ENCODE peak calls at places on chromosomes 5 and 9, in eight cellular contexts. M is fibroblast of pulmonary artery, J is lung, I is brain microvascular endothelial cell, R is RWPE2, E is GM13977, T is GM12878, Q is B cell. L is an unnamed sample.

GRCh38 chr5:32365623-32366022 is 52.9 kb upstream of the MTMR12 start:
- DNase-seq in M (no peak), T (no peak), E (no peak), I (no peak), R (no peak), Q (no peak), J (no peak), L (no peak)

GRCh38 chr5:88235828-88236227 is 32.8 kb downstream of the TMEM161B start:
- DNase-seq in J (no peak), R (no peak), E (no peak), T (no peak), I (no peak), M (no peak), Q (no peak), L (no peak)

GRCh38 chr9:71364196-71364955 is 243.0 kb upstream of the TRPM3 start:
- DNase-seq in T (no peak), E (no peak), Q (no peak), J (no peak), R (no peak), I (no peak), M (no peak), L (no peak)

GRCh38 chr5:77366717-77367500 is 125.2 kb downstream of the WDR41 start:
- DNase-seq in T (no peak), M (no peak), I (no peak), E (no peak), Q (no peak), R (no peak), J (no peak), L (no peak)

GRCh38 chr5:148910216-148910615 is 83.8 kb downstream of the ADRB2 start:
- DNase-seq in R (no peak), Q (no peak), E (no peak), M (no peak), J (no peak), I (no peak), T (no peak), L (no peak)

GRCh38 chr9:125949721-125950465 is 202.7 kb downstream of the PBX3 start:
- DNase-seq in R (no peak), M (no peak), E (no peak), I (no peak), Q (no peak), J (no peak), T (no peak), L (no peak)

GRCh38 chr5:34756781-34757624 is 82.0 kb upstream of the TTC23L start:
- DNase-seq in T (no peak), M (no peak), R (no peak), E (no peak), J (no peak), Q (no peak), I (no peak), L (no peak)

GRCh38 chr9:114305189-114305555 is 17.7 kb upstream of the ORM1 start:
- DNase-seq in T (no peak), R (no peak), Q (no peak), E (no peak), J (no peak), I (no peak), M (no peak), L (no peak)

GRCh38 chr9:29393064-29393463 is 1819.8 kb upstream of the C9orf72 start:
- DNase-seq in M (peak), J (no peak), I (no peak), E (no peak), T (no peak), Q (no peak), R (no peak), L (peak)

GRCh38 chr9:115204827-115205506 is 87.0 kb upstream of the TNC start:
- DNase-seq in R (no peak), E (peak), T (no peak), I (peak), Q (no peak), M (peak), J (no peak), L (peak)

GRCh38 chr5:6636293-6636692 is 3.1 kb downstream of the SRD5A1 start:
- DNase-seq in J (peak), T (no peak), Q (no peak), I (no peak), R (no peak), E (no peak), M (no peak), L (peak)

GRCh38 chr9:131361202-131361833 is 32.6 kb upstream of the PRRC2B start:
- DNase-seq in Q (peak), R (no peak), M (no peak), E (no peak), I (no peak), T (no peak), J (peak), L (peak)

GRCh38 chr9:8961186-8961666 is 1161.6 kb upstream of the DMAC1 start:
- DNase-seq in T (no peak), E (no peak), R (no peak), I (no peak), M (no peak), Q (no peak), J (peak), L (peak)

GRCh38 chr5:150765019-150765788 is 6.4 kb upstream of the DCTN4 start:
- DNase-seq in R (no peak), Q (no peak), T (no peak), E (no peak), I (no peak), J (no peak), M (no peak), L (no peak)

GRCh38 chr5:179153341-179153901 is 93.2 kb downstream of the ZNF354C start:
- DNase-seq in T (no peak), Q (no peak), M (no peak), E (no peak), R (peak), J (no peak), I (no peak), L (no peak)

GRCh38 chr9:125405938-125406811 is 144.5 kb downstream of the GAPVD1 start:
- DNase-seq in E (no peak), J (no peak), M (peak), R (no peak), Q (no peak), I (peak), T (no peak), L (peak)

GRCh38 chr5:159316519-159317383 is 13.5 kb downstream of the IL12B start:
- DNase-seq in J (no peak), I (peak), E (peak), T (no peak), M (peak), Q (peak), R (no peak), L (peak)

GRCh38 chr9:20271723-20272122 is 350.6 kb downstream of the MLLT3 start:
- DNase-seq in T (no peak), I (no peak), R (no peak), Q (no peak), J (no peak), E (no peak), M (no peak), L (no peak)

GRCh38 chr5:56273376-56274005 is 40.4 kb upstream of the ANKRD55 start:
- DNase-seq in E (no peak), R (no peak), M (no peak), T (no peak), Q (no peak), J (no peak), I (no peak), L (no peak)

GRCh38 chr5:34487202-34487879 is 168.8 kb upstream of the RAI14 start:
- DNase-seq in J (peak), M (peak), T (no peak), R (no peak), E (no peak), I (peak), Q (no peak), L (peak)

GRCh38 chr9:89093201-89093600 is 85.4 kb downstream of the SHC3 start:
- DNase-seq in Q (no peak), R (no peak), M (no peak), J (no peak), T (no peak), I (no peak), E (no peak), L (no peak)

GRCh38 chr9:89095755-89096154 is 82.9 kb downstream of the SHC3 start:
- DNase-seq in J (no peak), R (no peak), E (no peak), M (no peak), Q (no peak), I (no peak), T (no peak), L (no peak)

GRCh38 chr9:89097219-89097618 is 81.4 kb downstream of the SHC3 start:
- DNase-seq in T (no peak), M (no peak), R (no peak), I (no peak), J (no peak), Q (no peak), E (no peak), L (no peak)

DNA sequence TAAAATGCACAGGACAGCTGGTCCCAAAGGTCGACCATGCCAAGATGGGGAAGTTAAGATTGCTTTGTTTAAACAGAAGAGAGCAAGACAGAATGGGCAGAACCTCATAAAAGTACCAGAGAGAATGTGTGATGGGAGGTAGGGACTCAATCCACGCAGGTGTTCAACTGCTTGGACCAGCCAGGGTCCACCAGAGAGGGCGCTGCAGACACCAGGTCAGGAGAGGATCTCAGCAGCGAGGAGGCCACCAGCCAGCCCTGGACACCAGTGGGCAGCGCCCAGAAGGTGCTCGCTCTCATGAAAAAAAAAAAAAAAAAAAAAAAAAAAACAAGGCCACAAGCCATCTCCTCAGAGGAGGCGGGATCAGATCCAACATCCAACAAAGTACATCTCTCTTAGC is 81.8 kb downstream of the SHC3 start:
- DNase-seq in I (no peak), J (no peak), M (no peak), R (no peak), E (no peak), T (no peak), Q (no peak), L (no peak)
- TF ChIP-seq CTCF in I (peak), J (no peak), M (no peak), R (no peak), E (no peak), T (no peak), Q (no peak), L (no peak)

GRCh38 chr5:59496524-59497134 is 396.9 kb downstream of the PDE4D start:
- DNase-seq in R (peak), J (no peak), T (no peak), Q (peak), E (no peak), M (peak), I (no peak), L (peak)
- TF ChIP-seq CTCF in R (peak), J (no peak), T (peak), Q (peak), E (peak), M (peak), I (peak), L (peak)

DNA sequence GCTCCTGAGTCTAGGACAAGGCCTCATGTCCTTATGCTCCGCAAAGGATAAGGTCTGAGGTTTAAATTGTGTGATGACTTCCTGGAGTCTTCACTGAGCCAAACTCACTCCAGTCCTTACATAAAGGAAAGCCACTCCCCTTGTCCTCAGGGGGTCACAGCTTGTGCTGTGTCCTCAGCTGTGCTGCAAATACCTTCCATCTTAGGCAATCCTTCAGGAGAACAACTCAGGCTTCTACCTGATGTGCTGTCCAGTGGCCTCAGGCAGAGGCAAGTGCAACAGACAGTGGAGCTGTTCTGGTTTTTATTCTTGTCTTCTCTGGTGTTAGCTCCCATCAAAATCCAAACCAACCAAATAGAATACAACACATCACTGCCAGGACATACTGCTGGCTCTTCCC is 151.5 kb downstream of the TAF11L14 start:
- DNase-seq in I (no peak), Q (no peak), R (no peak), M (no peak), J (no peak), T (no peak), E (no peak), L (no peak)
- TF ChIP-seq CTCF in I (no peak), Q (no peak), R (no peak), M (no peak), J (no peak), T (no peak), E (no peak), L (no peak)

DNA sequence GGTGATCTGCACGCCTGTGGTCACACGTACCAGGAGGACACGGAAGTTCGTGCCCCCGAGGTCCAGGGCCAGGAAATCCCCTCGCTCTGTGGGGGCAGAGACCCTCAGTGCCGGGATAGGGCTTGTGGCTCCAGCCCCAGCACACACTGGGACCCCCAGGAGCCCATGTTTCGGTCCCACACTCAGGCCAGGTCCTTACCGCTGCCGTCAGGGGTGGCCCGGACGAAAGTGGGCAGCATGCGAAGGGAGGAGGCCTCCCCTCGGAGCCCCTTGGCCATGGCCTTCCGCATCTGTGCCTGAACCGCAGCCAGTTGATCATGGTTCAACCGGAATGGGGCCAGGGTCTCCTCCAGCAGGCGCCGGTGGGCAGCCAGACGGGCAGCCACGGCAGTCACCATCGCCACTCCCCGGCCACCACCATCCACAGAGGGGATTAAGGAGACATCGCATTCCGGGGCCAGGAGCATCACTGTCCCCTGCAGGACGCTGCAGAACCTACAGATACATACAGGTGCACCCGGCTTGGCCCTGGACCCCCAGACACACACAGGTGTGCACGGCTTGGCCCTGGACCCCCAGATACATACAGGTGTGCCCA is 11.8 kb downstream of the HK3 start:
- DNase-seq in I (no peak), Q (no peak), E (peak), R (peak), J (no peak), M (no peak), T (no peak), L (no peak)
- TF ChIP-seq CTCF in I (no peak), Q (no peak), E (no peak), R (no peak), J (no peak), M (no peak), T (no peak), L (no peak)

GRCh38 chr5:154642499-154643245 is 112.5 kb upstream of the LARP1 start:
- DNase-seq in E (no peak), J (no peak), M (peak), R (no peak), Q (no peak), I (peak), T (no peak), L (peak)
- TF ChIP-seq CTCF in E (peak), J (no peak), M (peak), R (peak), Q (peak), I (peak), T (peak), L (peak)

GRCh38 chr9:83920942-83921707 is at the start of gene KIF27:
- DNase-seq in T (peak), R (peak), Q (peak), J (peak), E (peak), M (peak), I (peak), L (peak)

GRCh38 chr9:83919111-83919510 is 2.1 kb downstream of the KIF27 start:
- DNase-seq in I (no peak), R (no peak), E (no peak), M (no peak), T (no peak), Q (no peak), J (no peak), L (no peak)

DNA sequence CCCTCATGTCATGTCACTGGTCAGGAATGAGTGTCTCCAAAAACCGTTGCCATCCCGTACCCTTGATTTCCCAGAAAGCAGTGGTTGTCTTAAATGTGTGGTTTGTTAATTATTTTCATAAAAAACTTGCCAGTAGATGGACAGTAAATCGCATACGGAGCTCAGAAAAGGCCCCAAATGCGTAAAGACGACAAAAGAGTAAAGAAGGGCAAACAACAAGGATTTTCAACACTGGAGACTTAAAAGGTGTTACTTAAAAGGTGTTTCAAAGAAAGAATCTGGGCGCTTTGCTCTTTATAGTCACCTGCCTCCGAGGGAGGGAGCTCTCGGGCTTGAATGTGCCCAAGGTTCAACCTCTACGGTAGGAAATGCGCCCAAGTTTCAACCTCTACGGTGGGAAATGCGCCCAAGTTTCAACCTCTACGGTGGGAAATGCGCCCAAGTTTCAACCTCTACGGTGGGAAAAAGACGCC is 727 bp downstream of the KIF27 start:
- DNase-seq in J (no peak), Q (no peak), T (peak), M (peak), I (no peak), E (peak), R (no peak), L (peak)
- TF ChIP-seq CTCF in J (no peak), Q (no peak), T (peak), M (peak), I (peak), E (peak), R (no peak), L (peak)

GRCh38 chr5:172868924-172869565 is 35.0 kb downstream of the ERGIC1 start:
- DNase-seq in M (peak), E (no peak), Q (no peak), R (no peak), J (peak), I (peak), T (no peak), L (peak)
- TF ChIP-seq CTCF in M (peak), E (no peak), Q (no peak), R (peak), J (no peak), I (peak), T (no peak), L (no peak)

DNA sequence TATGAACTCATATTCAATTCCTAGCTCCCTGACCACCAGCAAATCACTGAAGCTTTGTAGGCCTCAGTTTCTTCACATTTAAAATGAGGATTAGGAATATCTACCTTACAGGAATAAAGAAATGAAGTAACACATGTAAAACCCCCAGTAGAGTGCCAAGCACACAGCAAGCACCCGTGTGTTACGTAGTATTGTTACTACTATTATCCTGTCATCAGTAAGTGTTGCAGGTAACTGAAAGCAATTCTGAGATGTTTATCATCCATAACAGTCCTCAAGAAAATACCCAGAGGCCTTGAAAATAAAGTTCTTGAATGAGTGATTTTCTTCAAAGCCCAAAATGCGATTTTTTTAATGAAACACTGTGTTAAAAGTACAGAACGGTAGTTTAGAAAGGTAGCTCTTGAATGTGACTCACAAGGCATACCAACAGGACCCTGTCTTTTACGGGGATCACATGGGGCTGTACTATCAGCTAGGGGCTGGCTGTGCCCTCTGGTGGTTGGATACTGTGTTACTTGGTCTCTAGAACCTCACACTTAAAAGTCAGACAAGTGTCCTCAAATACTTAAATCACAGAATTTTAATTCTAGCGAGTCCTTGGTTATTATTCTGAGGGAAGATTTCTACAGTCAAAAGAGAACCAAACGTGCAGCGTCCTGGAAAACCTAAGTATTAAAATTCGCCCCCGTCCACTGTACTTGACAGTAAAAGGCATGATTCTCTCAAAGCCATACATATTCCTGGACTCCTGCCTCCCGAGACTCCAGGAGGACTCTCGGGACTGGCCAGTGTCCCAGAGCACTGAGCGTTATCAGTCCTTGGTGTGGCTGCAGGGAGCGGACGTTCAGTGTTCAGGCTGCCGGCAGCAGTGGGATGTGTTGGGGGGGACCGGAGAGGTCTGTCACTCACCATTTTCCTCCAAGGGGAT is 725 bp downstream of the NDUFB6 start:
- DNase-seq in T (peak), M (peak), I (peak), J (peak), Q (peak), E (peak), R (peak), L (peak)
- TF ChIP-seq CTCF in T (peak), M (peak), I (peak), J (no peak), Q (peak), E (peak), R (peak), L (peak)